ENCODE peak calls at places on chromosomes 1 and 21, in four cellular contexts. D, S, P and A are unnamed samples.
A peak's percentile ranks its signal among the peaks of the same experiment; 100 is the strongest.

GRCh38 chr1:78419309-78419708 is 71.5 kb upstream of the PTGFR start:
- DNase-seq in S (no peak), D (no peak), P (no peak), A (no peak)

GRCh38 chr1:201466492-201466891 is 2.5 kb downstream of the PHLDA3 start:
- DNase-seq in D (no peak), P (no peak), S (no peak), A (no peak)

GRCh38 chr1:168687796-168688195 is 41.2 kb downstream of the DPT start:
- DNase-seq in P (peak; percentile 46), S (no peak), D (no peak), A (peak; percentile 56)

GRCh38 chr1:197572169-197572568 is 203.1 kb downstream of the DENND1B start:
- DNase-seq in D (no peak), S (no peak), P (no peak), A (no peak)

GRCh38 chr1:63929106-63929478 is 155.3 kb downstream of the ROR1 start:
- DNase-seq in D (no peak), P (no peak), S (no peak), A (no peak)

GRCh38 chr1:201888282-201889033 is at the start of gene SHISA4:
- DNase-seq in D (no peak), P (peak; percentile 29), S (peak; percentile 86), A (no peak)

GRCh38 chr1:181743878-181744312 is 260.6 kb downstream of the CACNA1E start:
- DNase-seq in P (no peak), S (no peak), D (no peak), A (no peak)

GRCh38 chr1:14334336-14335176 is 263.9 kb upstream of the KAZN start:
- DNase-seq in D (no peak), P (no peak), S (peak; percentile 23), A (no peak)

GRCh38 chr1:94543003-94543402 is 1.4 kb upstream of the F3 start:
- DNase-seq in P (no peak), S (no peak), D (no peak), A (no peak)

GRCh38 chr1:183914891-183915290 is 110.0 kb downstream of the RGL1 start:
- DNase-seq in P (no peak), S (no peak), D (no peak), A (no peak)

GRCh38 chr1:244092293-244093264 is 41.5 kb downstream of the ZBTB18 start:
- DNase-seq in S (no peak), D (no peak), P (no peak), A (no peak)

GRCh38 chr1:227944931-227945890 is 2.5 kb downstream of the WNT9A start:
- DNase-seq in P (no peak), S (no peak), D (no peak), A (no peak)

GRCh38 chr21:39184050-39184980 is 1.1 kb upstream of the PSMG1 start:
- DNase-seq in P (no peak), D (no peak), S (no peak), A (no peak)

GRCh38 chr1:229341811-229342304 is 989 bp downstream of the CCSAP start:
- DNase-seq in D (no peak), S (peak; percentile 77), P (no peak), A (peak; percentile 64)

GRCh38 chr1:156931974-156932710 is 11.7 kb downstream of the LRRC71 start:
- DNase-seq in P (no peak), D (no peak), S (no peak), A (no peak)

GRCh38 chr1:19559641-19560040 is 74.3 kb upstream of the CAPZB start:
- DNase-seq in D (no peak), S (no peak), P (no peak), A (no peak)

GRCh38 chr1:58929667-58930325 is 145.9 kb upstream of the JUN start:
- DNase-seq in P (no peak), S (peak; percentile 62), D (no peak), A (no peak)

GRCh38 chr21:44892536-44893277 is 19.2 kb upstream of the PTTG1IP start:
- DNase-seq in P (no peak), D (no peak), S (peak; percentile 81), A (peak; percentile 82)

GRCh38 chr1:33867684-33868083 is 3.8 kb downstream of the HMGB4 start:
- DNase-seq in P (no peak), S (no peak), D (no peak), A (no peak)

GRCh38 chr1:150406483-150406882 is 42.5 kb downstream of the RPRD2 start:
- DNase-seq in D (no peak), S (no peak), P (no peak), A (no peak)

GRCh38 chr1:62285984-62286481 is 33.2 kb downstream of the KANK4 start:
- DNase-seq in S (no peak), P (peak; percentile 59), D (no peak), A (no peak)

GRCh38 chr1:170296642-170297041 is 150.9 kb downstream of the NTMT2 start:
- DNase-seq in D (no peak), S (no peak), P (no peak), A (no peak)

GRCh38 chr1:27366113-27366410 is 699 bp downstream of the MAP3K6 start:
- DNase-seq in S (peak; percentile 89), D (no peak), P (peak; percentile 52), A (peak; percentile 74)

GRCh38 chr21:46144464-46145070 is 10.8 kb downstream of the FTCD start:
- DNase-seq in S (no peak), D (no peak), P (no peak), A (no peak)
- TF ChIP-seq BHLHE40 in S (no peak), D (no peak), P (no peak), A (no peak)

GRCh38 chr21:32578107-32578691 is 7.1 kb downstream of the TCP10L start:
- DNase-seq in D (no peak), S (peak; percentile 45), P (no peak), A (peak; percentile 44)
- TF ChIP-seq FOXK2 in D (no peak), S (no peak), P (no peak), A (no peak)

DNA sequence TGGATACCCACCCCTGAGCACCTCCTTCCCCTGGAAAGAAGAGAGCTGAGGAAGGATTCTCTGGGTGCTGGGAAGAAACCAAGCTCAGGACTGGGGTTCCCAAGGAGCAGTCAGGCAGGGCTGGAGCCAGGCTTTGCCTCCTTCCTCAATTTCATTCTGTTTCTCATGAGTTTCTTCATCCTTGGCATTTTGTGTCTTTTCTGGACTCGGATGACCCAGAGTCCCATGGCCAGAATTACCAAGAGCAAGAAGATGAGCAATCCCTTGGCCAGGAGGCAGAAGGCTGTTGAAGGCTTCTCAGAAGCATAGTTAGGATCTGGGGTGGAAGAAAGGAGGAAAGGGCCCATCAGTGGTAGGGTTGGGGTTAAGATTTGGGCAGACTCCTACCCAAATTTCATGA is 2.5 kb downstream of the SLAMF9 start:
- DNase-seq in S (no peak), D (no peak), P (no peak), A (no peak)
- TF ChIP-seq BHLHE40 in S (no peak), D (no peak), P (no peak), A (no peak)

GRCh38 chr1:38958967-38959366 is 17.3 kb upstream of the RHBDL2 start:
- DNase-seq in S (peak; percentile 40), D (no peak), P (peak; percentile 15), A (no peak)
- TF ChIP-seq FOXK2 in S (no peak), D (no peak), P (no peak), A (no peak)

DNA sequence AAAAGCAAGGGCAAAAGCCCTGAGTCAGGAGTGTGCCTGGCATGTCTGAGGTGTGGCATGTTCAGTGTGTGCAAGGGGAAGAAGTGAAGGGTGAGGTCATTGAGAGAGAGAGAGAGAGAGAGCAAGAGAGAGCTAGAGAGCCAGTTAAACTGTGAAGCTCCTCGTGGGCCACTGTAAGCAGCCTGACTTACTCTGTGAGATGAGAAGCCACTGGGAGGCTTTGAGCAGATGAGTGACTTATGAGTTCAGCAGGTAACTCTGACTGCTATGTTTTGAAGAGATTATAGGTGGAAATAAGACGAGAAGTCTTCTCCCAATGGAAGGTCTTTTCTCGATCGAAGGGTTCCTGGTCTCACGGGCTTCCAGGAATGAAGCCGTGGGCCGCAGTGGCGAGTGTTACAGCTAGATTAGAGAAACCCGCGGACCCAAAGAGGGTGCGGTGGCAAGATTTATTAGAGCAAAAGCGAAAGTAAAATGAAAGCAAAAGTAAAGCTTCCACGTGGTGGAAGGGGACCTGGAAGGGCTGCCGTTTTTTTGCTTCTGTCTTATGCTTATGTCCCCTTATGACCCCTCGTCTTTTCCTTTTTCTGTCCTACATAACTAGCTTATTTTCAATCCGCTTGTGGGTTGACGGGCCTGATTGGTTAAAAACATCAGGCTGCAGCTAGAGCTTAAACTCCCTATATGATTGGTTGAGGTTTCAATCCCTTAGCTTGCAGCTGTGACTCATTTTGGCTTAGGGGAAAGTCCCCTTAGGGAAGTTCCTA is 323.1 kb upstream of the FAM78B start:
- DNase-seq in D (peak; percentile 60), P (peak; percentile 31), S (peak; percentile 56), A (no peak)
- TF ChIP-seq BHLHE40 in D (no peak), P (no peak), S (no peak), A (no peak)

GRCh38 chr1:1282998-1283397 is 2.8 kb downstream of the SCNN1D start:
- DNase-seq in S (no peak), P (no peak), D (no peak), A (no peak)

GRCh38 chr1:1279028-1279427 is 1.2 kb upstream of the SCNN1D start:
- DNase-seq in S (no peak), D (no peak), P (no peak), A (no peak)

GRCh38 chr1:1280782-1281481 is 696 bp downstream of the SCNN1D start:
- DNase-seq in P (no peak), D (no peak), S (no peak), A (no peak)

GRCh38 chr1:1283821-1284220 is 3.6 kb downstream of the SCNN1D start:
- DNase-seq in S (peak; percentile 68), D (peak; percentile 94), P (no peak), A (peak; percentile 45)

DNA sequence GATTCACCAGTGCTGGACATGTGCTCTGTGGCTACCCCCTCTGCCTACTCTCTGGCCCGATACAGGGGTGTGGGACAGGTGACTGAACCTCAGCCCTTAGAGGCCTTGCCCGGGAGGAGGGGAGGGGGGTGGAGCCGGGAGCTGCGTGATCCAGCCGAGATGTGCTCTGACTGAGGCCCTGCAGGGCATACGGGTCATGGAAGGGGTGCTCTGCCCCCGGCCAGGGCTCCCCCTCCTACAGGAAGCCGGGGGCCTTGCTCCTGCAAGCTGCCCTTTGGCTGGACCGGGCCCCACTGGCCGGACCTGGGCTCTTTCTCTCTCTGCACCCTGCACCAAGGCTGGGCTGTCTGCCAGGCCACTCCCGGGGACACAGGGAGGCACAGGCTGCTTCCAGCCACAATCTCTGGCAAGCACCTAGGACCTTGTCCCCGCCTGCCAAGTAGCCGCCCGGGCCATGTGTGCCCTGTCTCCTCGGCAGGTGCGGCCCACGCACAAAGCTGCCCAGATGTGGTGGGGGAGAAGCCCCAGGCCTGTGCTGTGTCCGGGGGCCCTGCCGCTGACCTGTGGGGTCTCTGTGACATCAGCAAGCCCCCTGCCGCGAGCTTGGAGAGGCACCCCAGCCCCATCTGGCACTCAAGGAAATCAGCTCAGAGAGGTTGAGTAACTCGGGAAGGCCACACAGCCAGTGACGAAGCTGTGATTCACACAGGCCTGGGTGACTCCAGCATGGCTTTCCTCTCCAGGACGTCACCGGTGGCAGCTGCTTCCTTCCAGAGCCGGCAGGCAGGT is 1.5 kb downstream of the SCNN1D start:
- DNase-seq in S (no peak), D (no peak), P (peak; percentile 67), A (no peak)
- TF ChIP-seq FOXK2 in S (no peak), D (no peak), P (no peak), A (no peak)

GRCh38 chr1:37497832-37498231 is 16.7 kb downstream of the MEAF6 start:
- DNase-seq in D (no peak), S (no peak), P (no peak), A (no peak)

GRCh38 chr1:37502104-37502503 is 12.5 kb downstream of the MEAF6 start:
- DNase-seq in D (no peak), P (no peak), S (no peak), A (no peak)

GRCh38 chr1:37501661-37502060 is 12.9 kb downstream of the MEAF6 start:
- DNase-seq in S (no peak), D (no peak), P (no peak), A (no peak)

GRCh38 chr1:37495875-37496274 is 18.7 kb downstream of the MEAF6 start:
- DNase-seq in P (no peak), D (no peak), S (no peak), A (no peak)

GRCh38 chr1:37498872-37499617 is 15.5 kb downstream of the MEAF6 start:
- DNase-seq in D (no peak), P (no peak), S (no peak), A (no peak)
- TF ChIP-seq BHLHE40 in D (no peak), P (no peak), S (no peak), A (no peak)